ENCODE peak calls at places on chromosome 15, in ten cellular contexts. A, P, L, G, T, I, O, U, E and S are unnamed samples.

GRCh38 chr15:38588672-38589071 is 24.1 kb upstream of the RASGRP1 start:
- DNase-seq in A (peak; percentile 35), P (no peak), L (no peak), G (no peak), T (no peak), I (no peak), O (no peak), U (peak; percentile 18), E (no peak), S (peak; percentile 51)

GRCh38 chr15:38040615-38041014 is 106.2 kb downstream of the TMCO5A start:
- DNase-seq in A (no peak), P (no peak), L (no peak), G (no peak), T (no peak), I (no peak), O (no peak), U (no peak), E (no peak), S (no peak)

GRCh38 chr15:64224508-64224907 is 61.7 kb upstream of the PPIB start:
- DNase-seq in A (peak; percentile 69), P (no peak), L (peak; percentile 53), G (peak; percentile 36), T (no peak), I (no peak), O (peak; percentile 72), U (peak; percentile 2), E (peak; percentile 58), S (no peak)

GRCh38 chr15:58340176-58340575 is 91.6 kb upstream of the LIPC start:
- DNase-seq in A (peak; percentile 77), P (no peak), L (no peak), G (no peak), T (no peak), I (no peak), O (no peak), U (peak; percentile 52), E (no peak), S (peak; percentile 37)

GRCh38 chr15:48897144-48897814 is 19.3 kb downstream of the EID1 start:
- DNase-seq in A (peak; percentile 82), P (no peak), L (no peak), G (no peak), T (no peak), I (no peak), O (peak; percentile 47), U (peak; percentile 80), E (no peak), S (no peak)

GRCh38 chr15:60994842-60995495 is 234.1 kb downstream of the RORA start:
- DNase-seq in A (no peak), P (peak; percentile 22), L (peak; percentile 26), G (no peak), T (no peak), I (no peak), O (no peak), U (no peak), E (peak; percentile 24), S (no peak)

GRCh38 chr15:90058308-90058707 is 44.0 kb downstream of the IDH2 start:
- DNase-seq in A (no peak), P (no peak), L (no peak), G (no peak), T (no peak), I (no peak), O (no peak), U (no peak), E (no peak), S (no peak)

GRCh38 chr15:88331291-88331690 is 74.8 kb upstream of the NTRK3 start:
- DNase-seq in A (peak; percentile 2), P (no peak), L (peak; percentile 19), G (peak; percentile 85), T (no peak), I (no peak), O (peak; percentile 75), U (peak; percentile 21), E (no peak), S (peak; percentile 5)

GRCh38 chr15:80578206-80578595 is 116.9 kb upstream of the ABHD17C start:
- DNase-seq in A (no peak), P (no peak), L (no peak), G (no peak), T (no peak), I (no peak), O (no peak), U (no peak), E (no peak), S (no peak)

GRCh38 chr15:95287774-95288173 is 1042.7 kb upstream of the NR2F2 start:
- DNase-seq in A (no peak), P (no peak), L (no peak), G (no peak), T (no peak), I (no peak), O (no peak), U (peak; percentile 18), E (no peak), S (peak; percentile 36)

GRCh38 chr15:86773766-86774165 is 694.1 kb downstream of the AGBL1 start:
- DNase-seq in A (no peak), P (no peak), L (no peak), G (no peak), T (no peak), I (no peak), O (no peak), U (no peak), E (no peak), S (no peak)

GRCh38 chr15:77543159-77543882 is 89.4 kb downstream of the LINGO1 start:
- DNase-seq in A (peak; percentile 94), P (peak; percentile 89), L (peak; percentile 86), G (peak; percentile 93), T (peak; percentile 24), I (peak; percentile 71), O (peak; percentile 95), U (peak; percentile 77), E (peak; percentile 82), S (peak; percentile 84)
- H3K4me3 ChIP-seq in A (peak overlapping the region; percentile 41), P (peak overlapping the region; percentile 59), L (peak overlapping the region; percentile 50), G (peak overlapping the region; percentile 13), T (peak overlapping the region; percentile 69), I (peak overlapping the region; percentile 38), O (no peak overlapping the region), U (peak overlapping the region; percentile 40), E (no peak overlapping the region), S (peak overlapping the region; percentile 52)

GRCh38 chr15:40902605-40903561 is 8.6 kb downstream of the VPS18 start:
- DNase-seq in A (peak; percentile 36), P (peak; percentile 48), L (no peak), G (no peak), T (no peak), I (peak; percentile 31), O (no peak), U (peak; percentile 33), E (no peak), S (peak; percentile 70)
- TF ChIP-seq CTCF in A (no peak), P (no peak), L (no peak), G (no peak), T (no peak), I (no peak), O (no peak), U (no peak), E (no peak), S (no peak)

GRCh38 chr15:57306944-57307411 is 69.3 kb upstream of the CGNL1 start:
- DNase-seq in A (no peak), P (no peak), L (no peak), G (no peak), T (no peak), I (no peak), O (no peak), U (no peak), E (no peak), S (no peak)

GRCh38 chr15:57305009-57305408 is 71.3 kb upstream of the CGNL1 start:
- DNase-seq in A (no peak), P (no peak), L (no peak), G (no peak), T (no peak), I (no peak), O (no peak), U (no peak), E (no peak), S (no peak)

GRCh38 chr15:57307527-57308193 is 68.6 kb upstream of the CGNL1 start:
- DNase-seq in A (peak; percentile 53), P (no peak), L (no peak), G (no peak), T (no peak), I (no peak), O (no peak), U (no peak), E (no peak), S (no peak)

GRCh38 chr15:57302640-57303257 is 73.6 kb upstream of the CGNL1 start:
- DNase-seq in A (no peak), P (no peak), L (no peak), G (no peak), T (no peak), I (no peak), O (no peak), U (no peak), E (no peak), S (no peak)

GRCh38 chr15:57306305-57306943 is 69.9 kb upstream of the CGNL1 start:
- DNase-seq in A (peak; percentile 91), P (peak; percentile 89), L (peak; percentile 96), G (peak; percentile 85), T (peak; percentile 35), I (peak; percentile 91), O (peak; percentile 90), U (peak; percentile 42), E (peak; percentile 77), S (peak; percentile 61)
- H3K4me3 ChIP-seq in A (peak overlapping the region; percentile 54), P (peak overlapping the region; percentile 70), L (peak overlapping the region; percentile 45), G (peak overlapping the region; percentile 21), T (peak overlapping the region; percentile 78), I (peak overlapping the region; percentile 55), O (peak overlapping the region; percentile 18), U (peak overlapping the region; percentile 46), E (peak overlapping the region; percentile 53), S (peak overlapping the region; percentile 51)

GRCh38 chr15:23648920-23649515 is 1.4 kb upstream of the MAGEL2 start:
- DNase-seq in A (peak; percentile 8), P (no peak), L (peak; percentile 33), G (peak; percentile 53), T (no peak), I (no peak), O (peak; percentile 55), U (no peak), E (peak; percentile 23), S (peak; percentile 8)
- TF ChIP-seq CTCF in A (peak; percentile 21), P (peak; percentile 66), L (peak; percentile 41), G (peak; percentile 44), T (peak; percentile 46), I (peak; percentile 27), O (peak; percentile 71), U (no peak), E (no peak), S (peak; percentile 53)

GRCh38 chr15:51162865-51163762 is 68.4 kb upstream of the TNFAIP8L3 start:
- DNase-seq in A (peak; percentile 85), P (peak; percentile 65), L (peak; percentile 73), G (peak; percentile 82), T (no peak), I (peak; percentile 57), O (peak; percentile 83), U (peak; percentile 75), E (peak; percentile 71), S (peak; percentile 73)
- H3K4me3 ChIP-seq in A (peak overlapping the region; percentile 38), P (peak overlapping the region; percentile 47), L (no peak overlapping the region), G (no peak overlapping the region), T (peak overlapping the region; percentile 38), I (peak overlapping the region; percentile 3), O (no peak overlapping the region), U (peak overlapping the region; percentile 34), E (no peak overlapping the region), S (no peak overlapping the region)